ENCODE peak calls at places on chromosomes 5 and 9, in four cellular contexts. W is IMR-90, C is AG04450, R is PC-3. P is an unnamed sample.

GRCh38 chr9:105026451-105026850 is 98.5 kb upstream of the ABCA1 start:
- DNase-seq in R (peak), W (peak), C (peak), P (peak)

GRCh38 chr5:4156153-4156552 is 560.5 kb downstream of the IRX1 start:
- DNase-seq in R (no peak), C (no peak), W (no peak), P (no peak)

GRCh38 chr5:73603998-73604397 is 22.0 kb upstream of the ARHGEF28 start:
- DNase-seq in R (no peak), W (no peak), C (no peak), P (no peak)

GRCh38 chr5:38660194-38660668 is 103.8 kb upstream of the LIFR start:
- DNase-seq in R (peak), W (no peak), C (no peak), P (no peak)

GRCh38 chr5:174412941-174413340 is 311.4 kb upstream of the MSX2 start:
- DNase-seq in R (no peak), W (no peak), C (no peak), P (peak)

GRCh38 chr5:173429489-173430150 is 101.4 kb upstream of the STC2 start:
- DNase-seq in C (no peak), W (peak), R (peak), P (no peak)

GRCh38 chr5:38339446-38339845 is 81.1 kb downstream of the EGFLAM start:
- DNase-seq in R (no peak), W (no peak), C (no peak), P (no peak)

GRCh38 chr5:67493676-67494075 is 297.1 kb upstream of the CD180 start:
- DNase-seq in W (no peak), C (no peak), R (peak), P (peak)

GRCh38 chr5:15604986-15605385 is 105.0 kb downstream of the FBXL7 start:
- DNase-seq in C (no peak), W (peak), R (no peak), P (peak)

GRCh38 chr5:131541766-131542165 is 93.3 kb downstream of the RAPGEF6 start:
- DNase-seq in C (no peak), W (peak), R (peak), P (peak)

GRCh38 chr5:35860686-35861085 is 4.0 kb downstream of the IL7R start:
- DNase-seq in W (peak), C (no peak), R (no peak), P (peak)

GRCh38 chr9:103649086-103649485 is 445.0 kb upstream of the SMC2 start:
- DNase-seq in R (no peak), W (no peak), C (no peak), P (no peak)

GRCh38 chr5:55665065-55665464 is 47.1 kb downstream of the SLC38A9 start:
- DNase-seq in C (no peak), R (no peak), W (no peak), P (no peak)

GRCh38 chr9:95757026-95757425 is 118.5 kb upstream of the ERCC6L2 start:
- DNase-seq in C (peak), W (peak), R (peak), P (peak)

GRCh38 chr9:105157178-105157583 is 87.3 kb upstream of the SLC44A1 start:
- DNase-seq in C (peak), W (peak), R (peak), P (peak)

GRCh38 chr5:172486912-172487311 is 32.6 kb upstream of the SH3PXD2B start:
- DNase-seq in R (no peak), W (no peak), C (no peak), P (no peak)

GRCh38 chr5:13510616-13511015 is 433.9 kb downstream of the DNAH5 start:
- DNase-seq in C (no peak), R (peak), W (peak), P (no peak)

GRCh38 chr9:96514108-96514824 is 64.3 kb downstream of the HABP4 start:
- DNase-seq in C (no peak), R (no peak), W (peak), P (peak)

GRCh38 chr5:134003957-134004625 is 684 bp downstream of the VDAC1 start:
- DNase-seq in R (no peak), C (no peak), W (peak), P (peak)

GRCh38 chr5:7876867-7877266 is 7.9 kb downstream of the MTRR start:
- DNase-seq in W (peak), R (peak), C (no peak), P (peak)

GRCh38 chr9:96553070-96553469 is 66.6 kb downstream of the CDC14B start:
- DNase-seq in W (peak), C (peak), R (peak), P (peak)

GRCh38 chr5:60843693-60844428 is at the start of gene ELOVL7:
- DNase-seq in R (peak), C (no peak), W (peak), P (no peak)

GRCh38 chr9:132424857-132425702 is 15.1 kb downstream of the CFAP77 start:
- DNase-seq in C (no peak), W (no peak), R (no peak), P (no peak)

GRCh38 chr9:70418822-70419545 is 4.5 kb upstream of the KLF9 start:
- DNase-seq in R (peak), W (peak), C (peak), P (peak)

GRCh38 chr5:139392678-139393496 is 2.0 kb downstream of the PROB1 start:
- DNase-seq in R (peak), C (no peak), W (no peak), P (no peak)

GRCh38 chr5:7047862-7048261 is 334.6 kb downstream of the TENT4A start:
- DNase-seq in R (no peak), C (no peak), W (no peak), P (no peak)

GRCh38 chr5:141958113-141958512 is at the start of gene PCDH12:
- DNase-seq in C (no peak), R (no peak), W (peak), P (no peak)

GRCh38 chr5:52065182-52065581 is 681.9 kb downstream of the ISL1 start:
- DNase-seq in W (no peak), C (no peak), R (no peak), P (no peak)

GRCh38 chr5:146428658-146429057 is 18.5 kb upstream of the TCERG1 start:
- DNase-seq in W (no peak), C (no peak), R (peak), P (no peak)

GRCh38 chr9:124198948-124199347 is 58.8 kb upstream of the NEK6 start:
- DNase-seq in W (no peak), C (no peak), R (no peak), P (no peak)

GRCh38 chr5:59760798-59761348 is 132.7 kb downstream of the PDE4D start:
- DNase-seq in C (no peak), R (peak), W (peak), P (peak)

GRCh38 chr5:158812381-158812780 is 287.3 kb downstream of the EBF1 start:
- DNase-seq in R (no peak), C (no peak), W (no peak), P (no peak)

GRCh38 chr9:99605016-99605743 is 216.5 kb upstream of the NR4A3 start:
- DNase-seq in R (no peak), W (no peak), C (no peak), P (no peak)

GRCh38 chr5:171628344-171628743 is 157.3 kb upstream of the SMIM23 start:
- DNase-seq in W (no peak), C (no peak), R (no peak), P (peak)

DNA sequence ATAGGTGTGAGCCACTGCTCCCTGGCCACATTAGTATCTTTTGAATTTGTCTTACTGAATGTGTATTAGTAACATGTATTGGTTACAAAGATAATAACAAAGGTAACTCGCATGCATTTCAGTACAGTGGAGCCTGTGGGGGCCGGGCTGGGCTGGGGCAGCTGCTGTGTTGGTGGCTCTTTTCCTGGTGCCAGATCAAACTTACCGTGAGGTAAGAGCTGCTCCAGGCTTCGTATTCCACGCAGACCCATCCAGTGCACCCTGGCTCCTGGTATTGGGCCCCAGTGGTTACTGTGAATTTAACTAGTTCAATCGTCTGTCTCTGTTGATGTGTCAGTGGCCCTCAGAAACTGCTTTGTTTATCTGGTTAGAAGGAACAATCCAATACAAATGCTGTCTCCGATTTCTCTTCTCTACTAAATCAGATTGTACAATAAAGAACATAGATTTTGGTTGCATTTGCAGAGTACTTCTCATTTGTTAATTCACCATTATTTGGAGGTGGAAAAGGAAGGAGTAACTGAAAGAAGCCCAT is 15.6 kb downstream of the PRRC2B start:
- DNase-seq in R (no peak), C (no peak), W (no peak), P (no peak)
- H3K4me3 ChIP-seq in R (no peak), C (no peak), W (no peak), P (no peak)

GRCh38 chr9:126461608-126462007 is 135.0 kb downstream of the MVB12B start:
- DNase-seq in C (no peak), W (no peak), R (no peak), P (no peak)

GRCh38 chr9:126459546-126459945 is 132.9 kb downstream of the MVB12B start:
- DNase-seq in C (no peak), R (no peak), W (no peak), P (no peak)

GRCh38 chr9:126462617-126463016 is 136.0 kb downstream of the MVB12B start:
- DNase-seq in C (no peak), W (no peak), R (no peak), P (no peak)

GRCh38 chr9:126459965-126460843 is 133.6 kb downstream of the MVB12B start:
- DNase-seq in R (no peak), W (peak), C (peak), P (peak)

DNA sequence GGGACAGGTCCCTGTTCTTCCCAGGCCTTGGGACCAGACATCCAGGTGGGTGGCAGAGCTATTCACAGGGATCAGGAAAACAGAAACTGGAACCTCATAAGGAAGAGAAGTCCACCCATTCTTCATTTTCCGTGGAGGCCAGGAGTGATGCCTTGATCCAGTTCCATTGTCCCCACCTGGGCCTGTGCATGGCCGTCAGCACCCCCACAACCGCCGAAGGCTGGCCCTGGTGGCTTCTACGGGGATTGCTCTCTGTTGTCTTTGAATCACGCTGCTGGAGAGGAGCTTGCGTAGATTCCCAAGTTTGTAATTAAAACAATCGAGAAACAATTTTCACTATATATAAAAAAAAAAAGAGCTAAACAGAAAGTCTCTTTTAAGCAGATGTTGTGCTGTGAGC is 134.4 kb downstream of the MVB12B start:
- DNase-seq in C (no peak), W (no peak), R (no peak), P (no peak)
- TF ChIP-seq CTCF in C (no peak), W (no peak), R (no peak), P (no peak)

GRCh38 chr5:76546497-76547102 is 76.6 kb downstream of the F2RL2 start:
- DNase-seq in C (no peak), W (no peak), R (no peak), P (no peak)
- H3K4me3 ChIP-seq in C (no peak), W (no peak), R (no peak), P (no peak)

DNA sequence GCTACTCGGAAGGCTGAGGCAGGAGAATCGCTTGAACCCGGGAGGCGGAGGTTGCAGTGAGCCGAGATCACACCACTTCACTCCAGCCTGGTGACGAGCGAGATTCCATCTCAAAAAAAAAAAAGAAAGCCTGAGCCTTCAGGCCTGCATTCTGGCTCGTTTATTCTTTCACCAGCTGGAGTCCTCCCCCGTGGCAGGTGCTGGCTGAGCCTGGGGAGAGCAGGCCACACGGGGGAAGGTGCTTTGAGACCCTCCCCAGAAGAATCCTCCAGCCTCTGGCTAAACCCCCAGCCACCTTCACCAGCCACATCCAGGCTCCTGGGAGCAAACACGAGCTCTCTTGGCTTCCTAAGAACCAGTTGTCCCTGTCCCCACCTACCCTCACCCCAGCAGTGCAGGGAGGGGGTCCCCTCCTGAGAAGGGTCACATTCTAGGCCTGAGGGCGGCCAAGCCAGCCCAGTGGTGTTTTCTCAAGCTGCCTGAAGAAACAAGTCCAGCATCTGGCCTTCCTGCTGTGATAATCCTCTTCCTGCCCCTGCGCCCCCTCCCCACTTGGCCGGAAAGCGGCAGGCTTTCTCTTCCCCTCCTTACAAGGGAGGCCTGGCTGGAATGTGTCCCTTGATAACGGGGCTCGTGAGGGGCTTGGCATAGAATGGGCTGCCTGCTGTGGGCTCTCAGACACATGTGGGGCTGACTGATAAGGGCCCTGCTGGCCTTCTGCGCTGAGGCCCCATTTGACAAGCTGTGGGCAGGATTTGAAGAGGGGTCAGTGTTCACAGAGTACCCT is 41.5 kb downstream of the PLPP7 start:
- DNase-seq in R (no peak), W (no peak), C (no peak), P (no peak)
- TF ChIP-seq CTCF in R (no peak), W (no peak), C (no peak), P (no peak)

DNA sequence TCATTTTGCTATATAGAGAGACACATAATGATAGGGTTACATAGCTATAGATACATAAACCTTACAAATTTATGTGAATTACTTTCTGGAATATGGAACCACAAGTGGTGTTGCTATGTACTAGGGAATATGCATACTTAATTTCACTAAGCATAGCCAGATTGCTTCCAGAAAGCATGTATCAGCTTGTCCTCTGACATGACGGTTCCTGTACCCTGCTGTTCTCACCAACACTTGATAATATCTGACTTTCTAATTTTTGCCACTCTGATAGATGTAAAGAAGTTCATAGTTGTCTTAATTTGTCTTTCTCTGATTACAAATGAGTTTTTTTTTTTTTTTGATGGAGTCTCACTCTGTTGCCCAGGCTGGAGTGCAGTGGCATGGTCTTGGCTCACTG is 18.0 kb upstream of the CKS2 start:
- DNase-seq in C (no peak), W (no peak), R (no peak), P (no peak)
- H3K4me3 ChIP-seq in C (no peak), W (no peak), R (no peak), P (no peak)